ENCODE peak calls at places on chromosomes 12 and 14, in four cellular contexts. One of them, this sample, is unnamed.

GRCh38 chr12:113072136-113072535 is 15.6 kb downstream of the DTX1 start:
- DNase-seq in memory B cell: no peak
- DNase-seq in stimulated activated naive CD8-positive, alpha-beta T cell treated with anti-CD3 and anti-CD28 coated beads, Interleukin-15, Interleukin-2, amounts not matched to agents 100 U/mL and 50 U/mL, for 24 hours: no peak
- DNase-seq in activated naive CD4-positive, alpha-beta T cell: no peak
- DNase-seq in this sample: no peak

GRCh38 chr14:99958380-99958779 is 106.8 kb upstream of the EVL start:
- DNase-seq in memory B cell: no peak
- DNase-seq in stimulated activated naive CD8-positive, alpha-beta T cell treated with anti-CD3 and anti-CD28 coated beads, Interleukin-15, Interleukin-2, amounts not matched to agents 100 U/mL and 50 U/mL, for 24 hours: no peak
- DNase-seq in activated naive CD4-positive, alpha-beta T cell: no peak
- DNase-seq in this sample: no peak

GRCh38 chr14:96267336-96267735 is 11.3 kb downstream of the BDKRB1 start:
- DNase-seq in memory B cell: no peak
- DNase-seq in stimulated activated naive CD8-positive, alpha-beta T cell treated with anti-CD3 and anti-CD28 coated beads, Interleukin-15, Interleukin-2, amounts not matched to agents 100 U/mL and 50 U/mL, for 24 hours: no peak
- DNase-seq in activated naive CD4-positive, alpha-beta T cell: no peak
- DNase-seq in this sample: no peak

GRCh38 chr14:67941456-67942018 is 122.0 kb downstream of the RAD51B start:
- DNase-seq in memory B cell: no peak
- DNase-seq in stimulated activated naive CD8-positive, alpha-beta T cell treated with anti-CD3 and anti-CD28 coated beads, Interleukin-15, Interleukin-2, amounts not matched to agents 100 U/mL and 50 U/mL, for 24 hours: no peak
- DNase-seq in activated naive CD4-positive, alpha-beta T cell: no peak
- DNase-seq in this sample: no peak

GRCh38 chr14:21267886-21268611 is 1.2 kb downstream of the HNRNPC start:
- DNase-seq in memory B cell: no peak
- DNase-seq in stimulated activated naive CD8-positive, alpha-beta T cell treated with anti-CD3 and anti-CD28 coated beads, Interleukin-15, Interleukin-2, amounts not matched to agents 100 U/mL and 50 U/mL, for 24 hours: no peak
- DNase-seq in activated naive CD4-positive, alpha-beta T cell: no peak
- DNase-seq in this sample: no peak

GRCh38 chr14:77105554-77105953 is 7.5 kb downstream of the CIPC start:
- DNase-seq in memory B cell: no peak
- DNase-seq in stimulated activated naive CD8-positive, alpha-beta T cell treated with anti-CD3 and anti-CD28 coated beads, Interleukin-15, Interleukin-2, amounts not matched to agents 100 U/mL and 50 U/mL, for 24 hours: no peak
- DNase-seq in activated naive CD4-positive, alpha-beta T cell: no peak
- DNase-seq in this sample: no peak

GRCh38 chr14:49879683-49880204 is 13.1 kb upstream of the ARF6 start:
- DNase-seq in memory B cell: peak
- DNase-seq in stimulated activated naive CD8-positive, alpha-beta T cell treated with anti-CD3 and anti-CD28 coated beads, Interleukin-15, Interleukin-2, amounts not matched to agents 100 U/mL and 50 U/mL, for 24 hours: peak
- DNase-seq in activated naive CD4-positive, alpha-beta T cell: no peak
- DNase-seq in this sample: peak

GRCh38 chr14:30681752-30682355 is 59.7 kb downstream of the SCFD1 start:
- DNase-seq in memory B cell: no peak
- DNase-seq in stimulated activated naive CD8-positive, alpha-beta T cell treated with anti-CD3 and anti-CD28 coated beads, Interleukin-15, Interleukin-2, amounts not matched to agents 100 U/mL and 50 U/mL, for 24 hours: no peak
- DNase-seq in activated naive CD4-positive, alpha-beta T cell: no peak
- DNase-seq in this sample: no peak

GRCh38 chr14:92579244-92579643 is 65.7 kb downstream of the RIN3 start:
- DNase-seq in memory B cell: no peak
- DNase-seq in stimulated activated naive CD8-positive, alpha-beta T cell treated with anti-CD3 and anti-CD28 coated beads, Interleukin-15, Interleukin-2, amounts not matched to agents 100 U/mL and 50 U/mL, for 24 hours: no peak
- DNase-seq in activated naive CD4-positive, alpha-beta T cell: no peak
- DNase-seq in this sample: no peak

GRCh38 chr14:98897605-98898309 is 374.2 kb downstream of the BCL11B start:
- DNase-seq in memory B cell: no peak
- DNase-seq in stimulated activated naive CD8-positive, alpha-beta T cell treated with anti-CD3 and anti-CD28 coated beads, Interleukin-15, Interleukin-2, amounts not matched to agents 100 U/mL and 50 U/mL, for 24 hours: no peak
- DNase-seq in activated naive CD4-positive, alpha-beta T cell: no peak
- DNase-seq in this sample: no peak

GRCh38 chr14:100747736-100748135 is 21.0 kb downstream of the DLK1 start:
- DNase-seq in memory B cell: no peak
- DNase-seq in stimulated activated naive CD8-positive, alpha-beta T cell treated with anti-CD3 and anti-CD28 coated beads, Interleukin-15, Interleukin-2, amounts not matched to agents 100 U/mL and 50 U/mL, for 24 hours: no peak
- DNase-seq in activated naive CD4-positive, alpha-beta T cell: no peak
- DNase-seq in this sample: no peak

GRCh38 chr12:75438052-75438754 is 42.4 kb upstream of the GLIPR1 start:
- DNase-seq in memory B cell: no peak
- DNase-seq in stimulated activated naive CD8-positive, alpha-beta T cell treated with anti-CD3 and anti-CD28 coated beads, Interleukin-15, Interleukin-2, amounts not matched to agents 100 U/mL and 50 U/mL, for 24 hours: no peak
- DNase-seq in activated naive CD4-positive, alpha-beta T cell: no peak
- DNase-seq in this sample: no peak

GRCh38 chr12:53201170-53201541 is 5.9 kb downstream of the ITGB7 start:
- DNase-seq in memory B cell: no peak
- DNase-seq in stimulated activated naive CD8-positive, alpha-beta T cell treated with anti-CD3 and anti-CD28 coated beads, Interleukin-15, Interleukin-2, amounts not matched to agents 100 U/mL and 50 U/mL, for 24 hours: no peak
- DNase-seq in activated naive CD4-positive, alpha-beta T cell: no peak
- DNase-seq in this sample: no peak

GRCh38 chr14:70338550-70338949 is 20.9 kb downstream of the COX16 start:
- DNase-seq in memory B cell: no peak
- DNase-seq in stimulated activated naive CD8-positive, alpha-beta T cell treated with anti-CD3 and anti-CD28 coated beads, Interleukin-15, Interleukin-2, amounts not matched to agents 100 U/mL and 50 U/mL, for 24 hours: no peak
- DNase-seq in activated naive CD4-positive, alpha-beta T cell: no peak
- DNase-seq in this sample: no peak

GRCh38 chr14:33589334-33589733 is 361.5 kb downstream of the EGLN3 start:
- DNase-seq in memory B cell: no peak
- DNase-seq in stimulated activated naive CD8-positive, alpha-beta T cell treated with anti-CD3 and anti-CD28 coated beads, Interleukin-15, Interleukin-2, amounts not matched to agents 100 U/mL and 50 U/mL, for 24 hours: no peak
- DNase-seq in activated naive CD4-positive, alpha-beta T cell: no peak
- DNase-seq in this sample: no peak

GRCh38 chr14:28101992-28102391 is 664.6 kb upstream of the FOXG1 start:
- DNase-seq in memory B cell: no peak
- DNase-seq in stimulated activated naive CD8-positive, alpha-beta T cell treated with anti-CD3 and anti-CD28 coated beads, Interleukin-15, Interleukin-2, amounts not matched to agents 100 U/mL and 50 U/mL, for 24 hours: no peak
- DNase-seq in activated naive CD4-positive, alpha-beta T cell: no peak
- DNase-seq in this sample: peak

GRCh38 chr14:35235840-35236239 is 56.3 kb upstream of the PSMA6 start:
- DNase-seq in memory B cell: no peak
- DNase-seq in stimulated activated naive CD8-positive, alpha-beta T cell treated with anti-CD3 and anti-CD28 coated beads, Interleukin-15, Interleukin-2, amounts not matched to agents 100 U/mL and 50 U/mL, for 24 hours: no peak
- DNase-seq in activated naive CD4-positive, alpha-beta T cell: no peak
- DNase-seq in this sample: no peak

GRCh38 chr14:30849983-30850382 is 24.4 kb upstream of the COCH start:
- DNase-seq in memory B cell: no peak
- DNase-seq in stimulated activated naive CD8-positive, alpha-beta T cell treated with anti-CD3 and anti-CD28 coated beads, Interleukin-15, Interleukin-2, amounts not matched to agents 100 U/mL and 50 U/mL, for 24 hours: no peak
- DNase-seq in activated naive CD4-positive, alpha-beta T cell: no peak
- DNase-seq in this sample: no peak

GRCh38 chr12:20450591-20450990 is 82.3 kb downstream of the PDE3A start:
- DNase-seq in memory B cell: no peak
- DNase-seq in stimulated activated naive CD8-positive, alpha-beta T cell treated with anti-CD3 and anti-CD28 coated beads, Interleukin-15, Interleukin-2, amounts not matched to agents 100 U/mL and 50 U/mL, for 24 hours: no peak
- DNase-seq in activated naive CD4-positive, alpha-beta T cell: no peak
- DNase-seq in this sample: no peak

GRCh38 chr12:127245009-127245408 is 1022.0 kb upstream of the TMEM132C start:
- DNase-seq in memory B cell: no peak
- DNase-seq in stimulated activated naive CD8-positive, alpha-beta T cell treated with anti-CD3 and anti-CD28 coated beads, Interleukin-15, Interleukin-2, amounts not matched to agents 100 U/mL and 50 U/mL, for 24 hours: no peak
- DNase-seq in activated naive CD4-positive, alpha-beta T cell: no peak
- DNase-seq in this sample: no peak

GRCh38 chr12:21699851-21700250 is 42.2 kb upstream of the LDHB start:
- DNase-seq in memory B cell: no peak
- DNase-seq in stimulated activated naive CD8-positive, alpha-beta T cell treated with anti-CD3 and anti-CD28 coated beads, Interleukin-15, Interleukin-2, amounts not matched to agents 100 U/mL and 50 U/mL, for 24 hours: no peak
- DNase-seq in activated naive CD4-positive, alpha-beta T cell: no peak
- DNase-seq in this sample: no peak

GRCh38 chr12:58253663-58254062 is 312.3 kb downstream of the ATP23 start:
- DNase-seq in memory B cell: no peak
- DNase-seq in stimulated activated naive CD8-positive, alpha-beta T cell treated with anti-CD3 and anti-CD28 coated beads, Interleukin-15, Interleukin-2, amounts not matched to agents 100 U/mL and 50 U/mL, for 24 hours: no peak
- DNase-seq in activated naive CD4-positive, alpha-beta T cell: no peak
- DNase-seq in this sample: no peak

GRCh38 chr12:30622509-30622908 is 73.2 kb downstream of the IPO8 start:
- DNase-seq in memory B cell: no peak
- DNase-seq in stimulated activated naive CD8-positive, alpha-beta T cell treated with anti-CD3 and anti-CD28 coated beads, Interleukin-15, Interleukin-2, amounts not matched to agents 100 U/mL and 50 U/mL, for 24 hours: no peak
- DNase-seq in activated naive CD4-positive, alpha-beta T cell: no peak
- DNase-seq in this sample: no peak

GRCh38 chr14:99479903-99480855 is 480 bp downstream of the SETD3 start:
- DNase-seq in memory B cell: peak
- DNase-seq in stimulated activated naive CD8-positive, alpha-beta T cell treated with anti-CD3 and anti-CD28 coated beads, Interleukin-15, Interleukin-2, amounts not matched to agents 100 U/mL and 50 U/mL, for 24 hours: peak
- DNase-seq in activated naive CD4-positive, alpha-beta T cell: peak
- DNase-seq in this sample: peak

GRCh38 chr12:90290980-90291975 is 582.6 kb upstream of the ATP2B1 start:
- DNase-seq in memory B cell: no peak
- DNase-seq in stimulated activated naive CD8-positive, alpha-beta T cell treated with anti-CD3 and anti-CD28 coated beads, Interleukin-15, Interleukin-2, amounts not matched to agents 100 U/mL and 50 U/mL, for 24 hours: no peak
- DNase-seq in activated naive CD4-positive, alpha-beta T cell: no peak
- DNase-seq in this sample: no peak

GRCh38 chr12:65634626-65635331 is 189.5 kb upstream of the HMGA2 start:
- DNase-seq in memory B cell: no peak
- DNase-seq in stimulated activated naive CD8-positive, alpha-beta T cell treated with anti-CD3 and anti-CD28 coated beads, Interleukin-15, Interleukin-2, amounts not matched to agents 100 U/mL and 50 U/mL, for 24 hours: no peak
- DNase-seq in activated naive CD4-positive, alpha-beta T cell: no peak
- DNase-seq in this sample: no peak

GRCh38 chr12:110475426-110475825 is 6.8 kb downstream of the FAM216A start:
- DNase-seq in memory B cell: no peak
- DNase-seq in stimulated activated naive CD8-positive, alpha-beta T cell treated with anti-CD3 and anti-CD28 coated beads, Interleukin-15, Interleukin-2, amounts not matched to agents 100 U/mL and 50 U/mL, for 24 hours: no peak
- DNase-seq in activated naive CD4-positive, alpha-beta T cell: no peak
- DNase-seq in this sample: no peak

GRCh38 chr12:79668113-79668512 is 22.7 kb downstream of the PAWR start:
- DNase-seq in memory B cell: no peak
- DNase-seq in stimulated activated naive CD8-positive, alpha-beta T cell treated with anti-CD3 and anti-CD28 coated beads, Interleukin-15, Interleukin-2, amounts not matched to agents 100 U/mL and 50 U/mL, for 24 hours: no peak
- DNase-seq in activated naive CD4-positive, alpha-beta T cell: no peak
- DNase-seq in this sample: no peak

GRCh38 chr14:60328588-60328987 is 79.6 kb downstream of the PPM1A start:
- DNase-seq in memory B cell: no peak
- DNase-seq in stimulated activated naive CD8-positive, alpha-beta T cell treated with anti-CD3 and anti-CD28 coated beads, Interleukin-15, Interleukin-2, amounts not matched to agents 100 U/mL and 50 U/mL, for 24 hours: no peak
- DNase-seq in activated naive CD4-positive, alpha-beta T cell: no peak
- DNase-seq in this sample: no peak

GRCh38 chr12:49705479-49706267 is 1.5 kb downstream of the FMNL3 start:
- DNase-seq in memory B cell: no peak
- DNase-seq in stimulated activated naive CD8-positive, alpha-beta T cell treated with anti-CD3 and anti-CD28 coated beads, Interleukin-15, Interleukin-2, amounts not matched to agents 100 U/mL and 50 U/mL, for 24 hours: peak
- DNase-seq in activated naive CD4-positive, alpha-beta T cell: no peak
- DNase-seq in this sample: no peak

GRCh38 chr12:108643941-108644742 is 10.4 kb upstream of the SELPLG start:
- DNase-seq in memory B cell: no peak
- DNase-seq in stimulated activated naive CD8-positive, alpha-beta T cell treated with anti-CD3 and anti-CD28 coated beads, Interleukin-15, Interleukin-2, amounts not matched to agents 100 U/mL and 50 U/mL, for 24 hours: no peak
- DNase-seq in activated naive CD4-positive, alpha-beta T cell: no peak
- DNase-seq in this sample: no peak

GRCh38 chr12:122243965-122244364 is 18.1 kb upstream of the DIABLO start:
- DNase-seq in memory B cell: no peak
- DNase-seq in stimulated activated naive CD8-positive, alpha-beta T cell treated with anti-CD3 and anti-CD28 coated beads, Interleukin-15, Interleukin-2, amounts not matched to agents 100 U/mL and 50 U/mL, for 24 hours: no peak
- DNase-seq in activated naive CD4-positive, alpha-beta T cell: no peak
- DNase-seq in this sample: no peak